ENCODE peak calls at places on chromosomes 12 and 14, in four cellular contexts. B is RWPE1; C is stimulated activated CD4-positive, alpha-beta T cell treated with anti-CD3 and anti-CD28 coated beads, Interleukin-2, amount 100 ng/mL, for 24 hours; H is frontal cortex. W is an unnamed sample.

GRCh38 chr12:114774181-114774580 is 90.2 kb upstream of the TBX3 start:
- DNase-seq in B (no peak), C (no peak), H (no peak), W (no peak)

GRCh38 chr12:93879476-93880376 is 202.6 kb downstream of the CRADD start:
- DNase-seq in H (no peak), C (no peak), B (no peak), W (no peak)

GRCh38 chr14:73759714-73760597 is 45.8 kb upstream of the PNMA1 start:
- DNase-seq in B (peak), H (peak), C (peak), W (peak)

GRCh38 chr12:45409966-45410365 is 194.1 kb downstream of the ANO6 start:
- DNase-seq in B (no peak), C (no peak), H (no peak), W (no peak)

GRCh38 chr14:42222924-42223471 is 616.3 kb downstream of the LRFN5 start:
- DNase-seq in C (no peak), H (no peak), B (peak), W (peak)

GRCh38 chr14:22556021-22556989 is 32.7 kb downstream of the DAD1 start:
- DNase-seq in B (peak), C (peak), H (no peak), W (peak)

GRCh38 chr14:54715244-54715643 is 148.3 kb downstream of the SAMD4A start:
- DNase-seq in C (no peak), H (no peak), B (no peak), W (no peak)

GRCh38 chr14:43003845-43004244 is 1397.2 kb downstream of the LRFN5 start:
- DNase-seq in B (no peak), H (no peak), C (no peak), W (no peak)

GRCh38 chr12:109170335-109170734 is 53.9 kb downstream of the ACACB start:
- DNase-seq in B (no peak), C (no peak), H (no peak), W (no peak)

GRCh38 chr12:6323340-6323994 is 13.0 kb downstream of the PLEKHG6 start:
- DNase-seq in C (no peak), H (peak), B (peak), W (peak)

GRCh38 chr14:89807905-89808304 is 146.6 kb downstream of the EFCAB11 start:
- DNase-seq in C (no peak), H (no peak), B (no peak), W (no peak)

GRCh38 chr12:95102916-95103671 is 29.7 kb upstream of the NR2C1 start:
- DNase-seq in C (peak), H (no peak), B (peak), W (peak)

W was measured in KBM-7.